ENCODE peak calls at places on chromosomes 13 and 19, in five cellular contexts. X, R, S, J and A are unnamed samples.

GRCh38 chr19:38059897-38060296 is 152.9 kb downstream of the SIPA1L3 start:
- DNase-seq in X (no peak), J (peak), R (no peak), S (peak), A (no peak)

GRCh38 chr19:6740589-6741348 is 1.3 kb downstream of the TRIP10 start:
- DNase-seq in J (peak), R (peak), S (peak), X (peak), A (no peak)

GRCh38 chr19:38850976-38851621 is 1.3 kb upstream of the HNRNPL start:
- DNase-seq in X (no peak), J (no peak), R (peak), S (no peak), A (no peak)

GRCh38 chr13:85985791-85986190 is 186.6 kb upstream of the SLITRK6 start:
- DNase-seq in X (peak), J (peak), S (no peak), R (no peak), A (no peak)

GRCh38 chr19:35162471-35163326 is 8.2 kb downstream of the FXYD5 start:
- DNase-seq in J (no peak), X (no peak), R (no peak), S (no peak), A (no peak)

GRCh38 chr13:101714195-101714594 is 261.7 kb downstream of the ITGBL1 start:
- DNase-seq in R (no peak), S (no peak), J (no peak), X (no peak), A (no peak)

GRCh38 chr19:49849433-49850220 is 1.3 kb upstream of the PTOV1 start:
- DNase-seq in S (no peak), R (no peak), J (no peak), X (no peak), A (no peak)

GRCh38 chr13:62357887-62358645 is 942.4 kb upstream of the PCDH20 start:
- DNase-seq in R (no peak), J (peak), X (peak), S (peak), A (peak)

GRCh38 chr19:50557009-50557613 is 11.1 kb downstream of the LRRC4B start:
- DNase-seq in S (no peak), X (no peak), R (no peak), J (no peak), A (no peak)

GRCh38 chr13:44273991-44274810 is 99.4 kb upstream of the SERP2 start:
- DNase-seq in X (peak), R (peak), J (peak), S (peak), A (peak)

GRCh38 chr13:66264976-66265375 is 965.2 kb downstream of the PCDH9 start:
- DNase-seq in R (no peak), J (no peak), X (no peak), S (no peak), A (no peak)

GRCh38 chr19:50315773-50316448 is 13.3 kb downstream of the KCNC3 start:
- DNase-seq in X (no peak), S (peak), R (no peak), J (no peak), A (peak)

GRCh38 chr19:39126593-39127187 is 1.1 kb downstream of the PAK4 start:
- DNase-seq in S (no peak), J (no peak), R (no peak), X (peak), A (no peak)

GRCh38 chr13:21466527-21466926 is 7.4 kb upstream of the ZDHHC20 start:
- DNase-seq in R (no peak), J (no peak), S (no peak), X (no peak), A (no peak)

GRCh38 chr13:85314686-85315085 is 484.5 kb downstream of the SLITRK6 start:
- DNase-seq in S (no peak), R (no peak), X (no peak), J (no peak), A (no peak)

GRCh38 chr13:87042946-87043345 is 628.2 kb upstream of the SLITRK5 start:
- DNase-seq in R (no peak), X (peak), J (no peak), S (no peak), A (no peak)

GRCh38 chr13:92297971-92298942 is 899.8 kb downstream of the GPC5 start:
- DNase-seq in J (no peak), X (no peak), S (no peak), R (no peak), A (no peak)

GRCh38 chr13:25406377-25406776 is 34.6 kb downstream of the ATP8A2 start:
- DNase-seq in S (no peak), J (no peak), R (no peak), X (no peak), A (no peak)
- TF ChIP-seq CTCF in S (no peak), J (no peak), R (no peak), X (no peak), A (no peak)

GRCh38 chr19:40803170-40803856 is 4.3 kb downstream of the EGLN2 start:
- DNase-seq in R (no peak), J (no peak), X (no peak), S (no peak), A (no peak)

GRCh38 chr19:40806385-40807146 is 7.6 kb downstream of the EGLN2 start:
- DNase-seq in R (peak), S (peak), J (peak), X (peak), A (peak)

GRCh38 chr19:40805258-40805868 is 6.4 kb downstream of the EGLN2 start:
- DNase-seq in J (no peak), R (no peak), S (no peak), X (no peak), A (no peak)

GRCh38 chr19:40803857-40804782 is 5.1 kb downstream of the EGLN2 start:
- DNase-seq in R (peak), J (no peak), S (peak), X (no peak), A (peak)

DNA sequence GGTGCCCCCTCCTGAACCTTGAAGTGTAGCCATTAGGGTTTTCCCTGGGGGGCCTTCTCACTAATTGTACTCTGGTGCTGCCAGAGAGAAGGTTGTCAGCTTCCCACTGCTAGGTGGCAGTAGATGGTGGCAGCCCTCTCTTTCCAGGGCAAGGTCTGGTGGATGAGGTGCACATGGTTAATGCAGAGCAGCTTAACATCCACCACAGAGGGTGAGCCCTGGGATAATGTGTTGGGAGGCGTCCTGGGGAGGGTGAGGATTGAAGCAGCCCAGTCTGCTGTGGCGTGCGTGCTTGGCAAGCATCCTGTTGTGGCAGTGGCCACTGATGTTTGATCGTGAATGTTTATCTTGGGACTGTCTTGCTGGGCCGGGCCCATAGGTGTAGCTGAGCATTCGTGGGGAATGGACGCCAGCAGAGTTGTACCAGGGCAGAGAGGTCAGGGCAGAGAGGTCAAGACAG is 5.8 kb downstream of the EGLN2 start:
- DNase-seq in R (no peak), J (no peak), S (no peak), X (no peak), A (no peak)
- TF ChIP-seq CTCF in R (peak), J (peak), S (no peak), X (peak), A (no peak)

GRCh38 chr19:15810335-15810734 is 5.1 kb downstream of the OR10H1 start:
- DNase-seq in X (no peak), S (no peak), J (peak), R (peak), A (no peak)
- TF ChIP-seq CTCF in X (no peak), S (no peak), J (no peak), R (peak), A (no peak)

DNA sequence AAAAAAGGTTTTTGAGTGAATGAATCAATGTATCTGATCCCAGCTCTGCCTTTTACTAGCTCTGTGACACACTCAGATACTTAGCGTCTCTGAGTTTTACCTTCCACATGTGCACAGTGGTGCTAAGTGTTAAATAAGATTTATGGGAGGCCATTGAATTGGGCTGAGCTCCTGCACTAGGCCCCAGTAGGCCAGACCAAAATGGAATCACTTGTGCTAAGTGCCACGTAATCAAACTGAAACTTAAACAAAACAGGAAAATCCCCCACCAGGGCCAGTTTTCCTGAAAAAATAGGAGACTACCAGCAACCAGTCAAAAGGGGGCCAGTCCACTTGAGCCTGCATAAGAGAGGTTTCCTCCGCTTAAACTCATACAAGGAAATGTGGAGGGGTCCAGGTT is 40.9 kb downstream of the GJA3 start:
- DNase-seq in S (no peak), X (no peak), R (no peak), J (no peak), A (no peak)
- TF ChIP-seq CTCF in S (no peak), X (no peak), R (no peak), J (no peak), A (no peak)

DNA sequence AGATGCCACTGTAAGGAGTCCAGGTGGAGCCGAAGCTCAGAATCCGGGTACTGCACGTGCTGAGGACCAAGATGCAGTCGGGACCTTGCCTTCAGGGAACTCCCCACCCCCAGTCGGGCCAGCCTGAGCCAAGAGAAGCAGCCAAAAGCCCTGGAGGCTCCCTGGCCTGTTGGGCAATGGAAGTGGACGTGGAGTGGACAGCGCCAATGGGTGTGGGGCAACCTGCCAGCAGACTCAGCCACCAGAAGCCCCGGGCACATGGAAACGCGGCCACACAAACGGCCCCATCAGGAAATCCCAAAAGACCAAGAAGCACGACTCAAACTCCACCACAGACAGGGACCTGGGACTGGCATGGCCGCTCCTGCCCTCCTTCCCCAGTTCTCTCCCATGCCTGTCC is 30.0 kb upstream of the KCTD15 start:
- DNase-seq in S (no peak), R (no peak), X (no peak), J (no peak), A (no peak)
- TF ChIP-seq CTCF in S (no peak), R (no peak), X (no peak), J (no peak), A (no peak)

GRCh38 chr19:14094854-14095253 is 4.3 kb upstream of the SAMD1 start:
- DNase-seq in R (no peak), S (no peak), J (no peak), X (no peak), A (no peak)

GRCh38 chr19:14091885-14092462 is 1.4 kb upstream of the SAMD1 start:
- DNase-seq in J (no peak), R (no peak), X (no peak), S (peak), A (peak)

GRCh38 chr19:14091086-14091884 is 734 bp upstream of the SAMD1 start:
- DNase-seq in S (peak), X (peak), J (peak), R (peak), A (peak)

GRCh38 chr19:14090509-14091085 is at the start of gene SAMD1:
- DNase-seq in R (peak), J (peak), X (peak), S (peak), A (peak)

DNA sequence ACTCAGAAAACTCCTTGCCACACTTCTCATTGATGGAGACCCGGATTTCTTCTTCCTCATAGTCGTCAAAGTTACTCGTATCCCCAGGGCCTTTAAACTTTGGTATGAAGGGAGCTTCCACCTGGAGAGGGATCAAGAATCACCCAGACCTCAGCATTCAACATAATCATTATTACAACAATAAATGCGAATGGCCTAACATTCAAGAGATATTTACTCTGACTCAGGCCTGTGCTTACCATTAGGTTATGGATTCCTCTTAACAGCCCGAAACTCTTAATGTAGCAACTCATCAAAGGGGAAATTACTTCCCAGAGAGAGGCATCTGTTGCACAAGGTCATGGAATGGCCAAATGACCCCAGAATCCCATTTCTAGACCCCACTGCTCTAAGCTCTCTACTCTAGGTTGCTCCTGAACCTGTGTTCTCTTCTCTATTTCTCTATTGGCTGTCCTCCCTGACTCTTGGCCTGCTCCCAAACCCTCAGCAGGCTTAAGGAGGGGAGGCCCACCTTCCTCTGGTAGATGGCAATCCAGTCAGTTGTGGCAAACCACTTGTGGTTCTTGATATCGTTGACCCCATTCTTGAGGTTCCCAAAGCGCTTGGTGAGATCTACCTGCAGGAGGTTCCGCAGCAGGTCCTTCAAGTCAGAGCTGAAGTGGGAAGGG is 2.7 kb upstream of the SAMD1 start:
- DNase-seq in R (no peak), X (no peak), S (no peak), J (no peak), A (no peak)
- TF ChIP-seq CTCF in R (no peak), X (no peak), S (no peak), J (no peak), A (no peak)

DNA sequence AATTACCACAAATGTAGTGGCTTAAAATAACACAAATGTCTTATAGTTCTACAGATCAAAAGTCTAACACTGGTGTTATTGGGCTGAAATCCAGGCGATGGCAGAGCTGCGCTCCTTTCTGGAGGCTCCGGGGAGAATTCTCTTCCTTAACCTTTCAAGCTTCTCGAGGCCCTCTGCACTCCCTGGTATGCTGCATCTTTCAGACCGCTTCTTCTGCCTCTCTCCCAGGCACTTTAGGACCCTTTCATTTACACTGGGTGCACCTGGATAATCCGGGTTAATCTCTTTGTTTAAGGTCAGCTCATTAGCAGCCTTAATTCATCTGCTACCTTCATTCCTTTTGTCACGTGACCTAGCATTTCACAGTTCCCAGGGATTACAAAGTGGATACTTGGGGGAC is 211.3 kb upstream of the RFC3 start:
- DNase-seq in S (no peak), J (peak), R (no peak), X (peak), A (no peak)
- TF ChIP-seq CTCF in S (no peak), J (no peak), R (no peak), X (no peak), A (no peak)

GRCh38 chr13:28817204-28817603 is 2.9 kb upstream of the MTUS2 start:
- DNase-seq in R (no peak), J (no peak), S (no peak), X (no peak), A (no peak)
- TF ChIP-seq CTCF in R (no peak), J (no peak), S (no peak), X (no peak), A (no peak)

GRCh38 chr19:45590300-45591003 is 5.8 kb upstream of the OPA3 start:
- DNase-seq in S (no peak), X (no peak), R (no peak), J (no peak), A (peak)

GRCh38 chr19:45591638-45592005 is 7.0 kb upstream of the OPA3 start:
- DNase-seq in S (no peak), X (no peak), J (no peak), R (no peak), A (no peak)

GRCh38 chr19:45589768-45590167 is 5.2 kb upstream of the OPA3 start:
- DNase-seq in S (no peak), R (no peak), X (no peak), J (no peak), A (no peak)

GRCh38 chr19:45592366-45592765 is 7.8 kb upstream of the OPA3 start:
- DNase-seq in S (no peak), J (no peak), X (no peak), R (no peak), A (no peak)

GRCh38 chr19:45591004-45591637 is 6.5 kb upstream of the OPA3 start:
- DNase-seq in X (peak), R (no peak), J (no peak), S (no peak), A (peak)
- TF ChIP-seq CTCF in X (peak), R (peak), J (no peak), S (no peak), A (peak)

GRCh38 chr19:2210987-2211740 is 25.0 kb downstream of the PLEKHJ1 start:
- DNase-seq in X (no peak), S (no peak), J (no peak), R (no peak), A (no peak)
- TF ChIP-seq CTCF in X (no peak), S (no peak), J (no peak), R (no peak), A (no peak)